ENCODE peak calls at places on chromosomes 13 and 19, in nine cellular contexts. E is effector CD4-positive, alpha-beta T cell; G is stimulated activated CD4-positive, alpha-beta T cell treated with anti-CD3 and anti-CD28 coated beads, Interleukin-4, amount 100 ng/mL, for 4 hours; H is head of caudate nucleus; L is endothelial cell; K is stimulated activated naive CD4-positive, alpha-beta T cell; S is HEK293T; T is astrocyte of the spinal cord; C is RWPE1. M is an unnamed sample.

GRCh38 chr13:23966691-23967615 is 69.7 kb upstream of the C1QTNF9B start:
- DNase-seq in H (no peak), E (no peak), S (no peak), L (no peak), G (no peak), C (no peak), T (no peak), K (no peak), M (no peak)

GRCh38 chr13:51557875-51558604 is 26.2 kb upstream of the WDFY2 start:
- DNase-seq in T (peak; percentile 75), G (no peak), K (no peak), L (no peak), S (no peak), C (peak; percentile 80), H (no peak), E (no peak), M (no peak)

GRCh38 chr13:110535526-110535925 is 26.0 kb downstream of the RAB20 start:
- DNase-seq in E (no peak), C (no peak), L (no peak), S (no peak), G (no peak), T (no peak), H (no peak), K (no peak), M (no peak)

GRCh38 chr13:47036291-47037008 is 139.6 kb upstream of the HTR2A start:
- DNase-seq in S (no peak), G (no peak), E (no peak), T (no peak), C (no peak), L (no peak), K (no peak), H (no peak), M (no peak)

GRCh38 chr19:45578861-45579260 is 5.7 kb downstream of the OPA3 start:
- DNase-seq in C (no peak), S (no peak), E (no peak), G (no peak), T (no peak), L (no peak), K (no peak), H (no peak), M (no peak)

GRCh38 chr13:48975101-48975925 is at the start of gene FNDC3A:
- DNase-seq in L (peak; percentile 73), S (peak; percentile 71), C (peak; percentile 73), G (peak; percentile 16), T (peak; percentile 73), K (peak; percentile 65), H (peak; percentile 48), E (peak; percentile 2), M (peak; percentile 60)

GRCh38 chr13:33179463-33179862 is 106.1 kb downstream of the STARD13 start:
- DNase-seq in H (no peak), L (no peak), C (no peak), T (no peak), K (no peak), S (no peak), E (no peak), G (no peak), M (no peak)

GRCh38 chr13:79678100-79678499 is 197.1 kb downstream of the NDFIP2 start:
- DNase-seq in T (peak; percentile 33), L (no peak), G (no peak), C (no peak), H (no peak), S (no peak), E (no peak), K (no peak), M (no peak)

GRCh38 chr13:51148223-51148951 is 37.3 kb upstream of the C13orf42 start:
- DNase-seq in L (peak; percentile 13), S (no peak), G (no peak), E (no peak), T (peak; percentile 6), H (peak; percentile 23), K (no peak), C (no peak), M (no peak)

GRCh38 chr19:43362179-43362578 is 8.7 kb downstream of the CD177 start:
- DNase-seq in K (no peak), C (no peak), E (no peak), T (no peak), L (no peak), S (no peak), H (no peak), G (no peak), M (no peak)

GRCh38 chr19:815775-816499 is 5.8 kb downstream of the PLPPR3 start:
- DNase-seq in G (no peak), E (no peak), L (no peak), K (no peak), C (no peak), S (no peak), T (no peak), H (no peak), M (no peak)

GRCh38 chr13:31765441-31765840 is 26.1 kb downstream of the RXFP2 start:
- DNase-seq in L (no peak), G (no peak), E (no peak), K (no peak), S (no peak), C (no peak), H (no peak), T (peak; percentile 90), M (no peak)

GRCh38 chr19:50486823-50487515 is 10.3 kb upstream of the GARIN5A start:
- DNase-seq in C (no peak), E (peak; percentile 34), L (no peak), T (peak; percentile 39), K (peak; percentile 15), G (peak; percentile 40), S (peak; percentile 61), H (no peak), M (peak; percentile 14)

GRCh38 chr19:15529774-15530372 is 21.5 kb downstream of the CYP4F22 start:
- DNase-seq in L (no peak), T (no peak), S (no peak), H (no peak), C (no peak), G (no peak), K (no peak), E (no peak), M (no peak)

GRCh38 chr13:48559638-48560320 is 26.9 kb upstream of the RCBTB2 start:
- DNase-seq in T (peak; percentile 29), H (no peak), G (no peak), K (no peak), L (no peak), C (peak; percentile 21), E (no peak), S (no peak), M (no peak)

GRCh38 chr13:42745655-42746054 is 35.7 kb upstream of the FAM216B start:
- DNase-seq in T (no peak), C (no peak), K (no peak), S (no peak), E (no peak), G (no peak), H (no peak), L (no peak), M (no peak)

GRCh38 chr13:111210488-111210887 is 95.4 kb downstream of the ARHGEF7 start:
- DNase-seq in L (no peak), C (peak; percentile 57), E (no peak), T (peak; percentile 91), K (no peak), G (no peak), S (no peak), H (peak; percentile 62), M (no peak)